ENCODE peak calls at places on chromosomes 3 and 15, in four cellular contexts. R is EL, D is germinal center, Y is spleen. G is an unnamed sample.

GRCh38 chr3:105284876-105285275 is 81.8 kb upstream of the ALCAM start:
- DNase-seq in R (peak), D (no peak), Y (no peak), G (no peak)

GRCh38 chr15:26838742-26839460 is 28.0 kb upstream of the GABRA5 start:
- DNase-seq in R (no peak), D (peak), Y (no peak), G (peak)

GRCh38 chr3:42014949-42015533 is 53.1 kb upstream of the ULK4 start:
- DNase-seq in R (peak), D (peak), Y (peak), G (no peak)

GRCh38 chr3:42024578-42025387 is 62.9 kb upstream of the ULK4 start:
- DNase-seq in R (no peak), D (no peak), Y (no peak), G (peak)

GRCh38 chr15:31487811-31488436 is 161.3 kb downstream of the KLF13 start:
- DNase-seq in R (peak), D (no peak), Y (no peak), G (no peak)

GRCh38 chr3:188286087-188286513 is 132.1 kb downstream of the LPP start:
- DNase-seq in R (peak), D (no peak), Y (no peak), G (no peak)

GRCh38 chr3:195859061-195859845 is 47.5 kb upstream of the MUC4 start:
- DNase-seq in R (peak), D (peak), Y (peak), G (peak)

GRCh38 chr3:1037631-1038030 is 55.2 kb upstream of the CNTN6 start:
- DNase-seq in R (no peak), D (no peak), Y (no peak), G (no peak)

GRCh38 chr3:141644931-141645330 is 93.2 kb upstream of the RNF7 start:
- DNase-seq in R (peak), D (peak), Y (peak), G (peak)

GRCh38 chr15:70385711-70386110 is 288.0 kb upstream of the TLE3 start:
- DNase-seq in R (no peak), D (no peak), Y (no peak), G (no peak)

GRCh38 chr15:48510976-48511375 is 134.5 kb downstream of the FBN1 start:
- DNase-seq in R (no peak), D (no peak), Y (no peak), G (no peak)

GRCh38 chr3:113834983-113835382 is 3.6 kb upstream of the GRAMD1C start:
- DNase-seq in R (no peak), D (no peak), Y (no peak), G (no peak)

GRCh38 chr3:117856354-117856753 is 1146.8 kb downstream of the TUSC7 start:
- DNase-seq in R (no peak), D (no peak), Y (no peak), G (peak)

GRCh38 chr3:31172336-31172735 is 277.9 kb upstream of the GADL1 start:
- DNase-seq in R (no peak), D (no peak), Y (no peak), G (no peak)

GRCh38 chr15:59268199-59268979 is 61.7 kb downstream of the LDHAL6B start:
- DNase-seq in R (peak), D (no peak), Y (no peak), G (no peak)

GRCh38 chr15:92304239-92304975 is 89.3 kb upstream of the ST8SIA2 start:
- DNase-seq in R (no peak), D (no peak), Y (no peak), G (no peak)

GRCh38 chr3:148102156-148102555 is 595.5 kb upstream of the AGTR1 start:
- DNase-seq in R (no peak), D (no peak), Y (no peak), G (no peak)

GRCh38 chr15:74423443-74424257 is 10.1 kb downstream of the SEMA7A start:
- DNase-seq in R (no peak), D (no peak), Y (no peak), G (peak)

GRCh38 chr3:114411811-114412803 is 118.3 kb downstream of the TIGIT start:
- DNase-seq in R (peak), D (no peak), Y (no peak), G (no peak)

GRCh38 chr3:195771651-195772300 is 40.0 kb downstream of the MUC4 start:
- DNase-seq in R (no peak), D (no peak), Y (peak), G (no peak)

GRCh38 chr3:15386352-15386751 is 41.0 kb downstream of the METTL6 start:
- DNase-seq in R (no peak), D (no peak), Y (no peak), G (no peak)

GRCh38 chr15:99114511-99115299 is 9.8 kb downstream of the SYNM start:
- DNase-seq in R (no peak), D (no peak), Y (no peak), G (no peak)

GRCh38 chr3:36905545-36905944 is 39.3 kb downstream of the TRANK1 start:
- DNase-seq in R (no peak), D (no peak), Y (no peak), G (no peak)

GRCh38 chr3:12175844-12176453 is 17.2 kb upstream of the TIMP4 start:
- DNase-seq in R (peak), D (peak), Y (peak), G (peak)

GRCh38 chr3:179565496-179565895 is 2.8 kb downstream of the ACTL6A start:
- DNase-seq in R (no peak), D (no peak), Y (no peak), G (no peak)

GRCh38 chr15:61030451-61030850 is 198.7 kb downstream of the RORA start:
- DNase-seq in R (peak), D (no peak), Y (no peak), G (no peak)